ENCODE peak calls at places on chromosomes 6 and 20, in four cellular contexts. C is heart left ventricle, U is mucosa of descending colon, O is adrenal gland. W is an unnamed sample.

GRCh38 chr6:56475736-56476457 is 166.8 kb downstream of the DST start:
- DNase-seq in U (peak), C (peak), O (peak), W (peak)

GRCh38 chr20:46787986-46788762 is 78.7 kb downstream of the SLC2A10 start:
- DNase-seq in C (no peak), O (no peak), U (no peak), W (no peak)

GRCh38 chr20:6993016-6993415 is 225.5 kb downstream of the BMP2 start:
- DNase-seq in O (no peak), U (no peak), C (no peak), W (peak)

GRCh38 chr20:35106827-35107380 is 14.3 kb upstream of the TRPC4AP start:
- DNase-seq in O (no peak), U (no peak), C (no peak), W (no peak)

GRCh38 chr20:24469116-24470030 is at the start of gene SYNDIG1:
- DNase-seq in C (peak), U (no peak), O (no peak), W (no peak)

GRCh38 chr20:2283706-2284423 is 11.9 kb upstream of the TGM3 start:
- DNase-seq in U (no peak), O (no peak), C (no peak), W (peak)

GRCh38 chr6:18062733-18063132 is 59.7 kb downstream of the NHLRC1 start:
- DNase-seq in O (no peak), C (no peak), U (no peak), W (no peak)

GRCh38 chr6:70124882-70125535 is 177.9 kb downstream of the COL9A1 start:
- DNase-seq in U (peak), O (no peak), C (no peak), W (peak)

GRCh38 chr6:95203153-95203754 is 374.1 kb upstream of the MANEA start:
- DNase-seq in U (peak), C (no peak), O (no peak), W (peak)

GRCh38 chr6:105179244-105180065 is at the start of gene POPDC3:
- DNase-seq in O (no peak), U (no peak), C (peak), W (peak)

GRCh38 chr6:143953922-143954321 is 54.1 kb downstream of the PLAGL1 start:
- DNase-seq in C (no peak), U (no peak), O (no peak), W (no peak)

GRCh38 chr20:47620808-47621805 is 119.4 kb downstream of the NCOA3 start:
- DNase-seq in O (no peak), U (peak), C (no peak), W (peak)

GRCh38 chr20:47355489-47356219 is 845 bp downstream of the ZMYND8 start:
- DNase-seq in O (no peak), U (peak), C (no peak), W (peak)

GRCh38 chr20:16488086-16488485 is 85.2 kb downstream of the KIF16B start:
- DNase-seq in C (no peak), U (no peak), O (no peak), W (no peak)

GRCh38 chr20:3067139-3068009 is 4.0 kb upstream of the OXT start:
- DNase-seq in C (no peak), O (no peak), U (no peak), W (no peak)

GRCh38 chr20:50717974-50718761 is 13.2 kb upstream of the PARD6B start:
- DNase-seq in O (no peak), U (no peak), C (no peak), W (no peak)

GRCh38 chr6:26205161-26205624 is 118.0 kb downstream of the HFE start:
- DNase-seq in U (peak), C (peak), O (peak), W (peak)

GRCh38 chr6:73156793-73157767 is 68.2 kb downstream of the KHDC1L start:
- DNase-seq in C (no peak), U (no peak), O (no peak), W (no peak)

GRCh38 chr6:53287336-53288225 is 61.2 kb downstream of the ELOVL5 start:
- DNase-seq in U (no peak), O (no peak), C (no peak), W (peak)

GRCh38 chr6:151242420-151242841 is 2.7 kb downstream of the AKAP12 start:
- DNase-seq in U (no peak), O (no peak), C (no peak), W (peak)

GRCh38 chr6:157513619-157514485 is 132.9 kb downstream of the ZDHHC14 start:
- DNase-seq in U (no peak), C (no peak), O (no peak), W (no peak)

GRCh38 chr6:80341330-80341729 is 234.9 kb downstream of the BCKDHB start:
- DNase-seq in O (no peak), U (no peak), C (no peak), W (peak)

GRCh38 chr6:4781967-4782537 is 5.8 kb downstream of the CDYL start:
- DNase-seq in U (peak), O (no peak), C (no peak), W (no peak)

GRCh38 chr6:32195902-32196681 is 3.6 kb upstream of the GPSM3 start:
- DNase-seq in C (peak), O (peak), U (peak), W (peak)

GRCh38 chr6:25052181-25052580 is 116.4 kb upstream of the RIPOR2 start:
- DNase-seq in O (no peak), C (no peak), U (peak), W (no peak)

GRCh38 chr6:112618796-112619195 is 271.7 kb downstream of the RFPL4B start:
- DNase-seq in U (no peak), O (no peak), C (no peak), W (peak)

GRCh38 chr6:43060034-43060754 is 763 bp downstream of the KLC4 start:
- DNase-seq in O (no peak), C (no peak), U (peak), W (no peak)

GRCh38 chr6:43211960-43212359 is 17.3 kb downstream of the DNPH1 start:
- DNase-seq in U (peak), C (no peak), O (no peak), W (no peak)

GRCh38 chr6:107989166-107990094 is 31.4 kb upstream of the SEC63 start:
- DNase-seq in C (no peak), O (no peak), U (no peak), W (no peak)

GRCh38 chr6:107988570-107988969 is 30.6 kb upstream of the SEC63 start:
- DNase-seq in U (no peak), C (no peak), O (no peak), W (no peak)

GRCh38 chr6:107987805-107988204 is 29.8 kb upstream of the SEC63 start:
- DNase-seq in U (no peak), C (no peak), O (no peak), W (no peak)

GRCh38 chr6:107991939-107992560 is 34.0 kb upstream of the SEC63 start:
- DNase-seq in O (no peak), C (no peak), U (no peak), W (no peak)

DNA sequence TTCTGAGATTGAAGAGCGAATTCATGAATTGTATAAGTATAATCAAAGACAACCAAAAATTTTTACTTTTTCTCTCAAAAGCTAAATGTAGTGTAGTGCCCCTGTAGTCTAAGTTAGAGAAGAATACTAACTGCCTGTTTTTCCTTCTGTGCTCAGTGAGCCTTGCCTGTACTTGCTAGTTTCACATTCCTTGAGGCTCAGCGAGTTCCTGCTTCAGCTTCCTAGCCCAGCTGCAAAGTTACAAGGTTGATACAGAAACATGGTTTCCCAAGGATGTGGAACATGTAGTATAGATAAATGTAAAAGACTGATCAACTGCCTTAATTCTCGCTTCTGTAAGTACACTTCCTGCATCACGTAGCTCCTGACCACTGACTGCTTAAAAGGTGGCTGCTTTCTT is 33.1 kb upstream of the SEC63 start:
- DNase-seq in C (no peak), O (no peak), U (no peak), W (no peak)
- H3K4me3 ChIP-seq in C (no peak), O (no peak), U (no peak), W (no peak)

GRCh38 chr6:111580401-111580800 is 25.3 kb downstream of the TRAF3IP2 start:
- DNase-seq in C (no peak), U (no peak), O (no peak), W (no peak)
- TF ChIP-seq CTCF in C (no peak), U (no peak), O (no peak), W (no peak)

GRCh38 chr20:4999788-5000187 is 1.5 kb downstream of the SLC23A2 start:
- DNase-seq in U (peak), O (no peak), C (no peak), W (no peak)
- H3K4me3 ChIP-seq in U (no peak), O (no peak), C (peak), W (peak)

GRCh38 chr6:7087066-7087465 is 20.7 kb upstream of the RREB1 start:
- DNase-seq in C (no peak), O (no peak), U (peak), W (peak)

GRCh38 chr6:7088076-7088742 is 19.6 kb upstream of the RREB1 start:
- DNase-seq in U (peak), C (no peak), O (no peak), W (no peak)

GRCh38 chr6:7085911-7086310 is 21.9 kb upstream of the RREB1 start:
- DNase-seq in O (peak), C (peak), U (peak), W (peak)

GRCh38 chr6:7087491-7087979 is 20.2 kb upstream of the RREB1 start:
- DNase-seq in O (no peak), U (peak), C (no peak), W (no peak)

DNA sequence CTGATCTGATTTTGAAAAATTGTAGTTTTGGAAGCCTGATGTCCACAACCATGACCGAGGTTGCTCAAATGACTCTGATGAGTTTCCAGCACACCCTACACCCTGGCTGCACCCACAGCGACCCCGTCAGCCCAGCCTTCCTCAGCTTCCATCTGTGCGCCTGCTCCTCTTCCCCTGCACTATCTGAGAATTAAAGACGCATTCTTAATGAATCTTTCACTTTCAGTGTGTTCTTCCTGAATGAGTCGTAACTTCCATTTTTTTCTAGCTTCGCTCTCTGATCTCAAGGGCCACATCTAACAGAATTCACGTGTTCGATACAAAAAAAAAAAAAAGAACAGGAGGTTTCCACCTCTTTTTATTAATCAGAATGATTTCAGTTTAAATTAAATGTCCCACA is 21.3 kb upstream of the RREB1 start:
- DNase-seq in C (peak), O (peak), U (peak), W (peak)
- TF ChIP-seq CTCF in C (no peak), O (no peak), U (no peak), W (peak)

DNA sequence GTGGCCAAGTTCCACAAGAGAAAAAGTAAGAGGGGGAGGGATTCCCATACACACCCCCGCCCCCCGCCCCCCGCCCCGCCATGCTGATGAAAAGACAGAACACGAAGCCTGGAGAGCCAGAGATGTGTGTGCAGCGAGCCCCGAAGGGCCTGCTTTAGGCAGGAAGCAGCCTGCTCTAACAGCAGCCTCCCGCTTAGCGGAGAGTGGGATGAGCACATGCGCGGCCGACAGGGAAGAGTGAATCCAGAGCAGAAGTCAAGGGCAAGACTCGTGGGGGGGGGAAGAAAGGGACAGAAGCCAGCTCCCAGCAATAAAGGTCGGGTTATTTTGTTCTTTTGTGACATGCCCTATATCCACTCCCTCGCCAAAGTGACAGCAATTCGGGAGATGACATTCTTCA is 67.2 kb upstream of the PTGIS start:
- DNase-seq in C (peak), O (peak), U (peak), W (no peak)
- H3K4me3 ChIP-seq in C (no peak), O (no peak), U (no peak), W (no peak)

DNA sequence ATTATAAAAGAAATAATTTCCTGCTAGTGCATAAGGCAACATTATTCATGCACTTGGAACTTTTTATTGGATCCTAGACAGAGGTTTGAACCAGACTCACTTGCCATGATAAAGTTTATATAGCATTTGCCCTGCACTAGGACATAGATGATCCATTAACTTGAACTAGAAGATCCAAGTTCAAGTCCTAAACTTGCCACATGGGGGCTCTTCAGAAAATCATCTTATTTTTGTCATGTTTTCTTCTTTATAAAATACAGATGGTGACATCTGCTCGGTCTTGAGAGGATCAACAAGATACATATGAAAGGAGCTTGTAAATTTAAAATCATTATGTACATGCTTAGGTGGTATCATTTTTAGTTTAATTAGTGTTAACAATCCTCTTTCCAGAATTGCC is 94.5 kb downstream of the SIM1 start:
- DNase-seq in U (no peak), C (no peak), O (no peak), W (no peak)
- TF ChIP-seq CTCF in U (no peak), C (no peak), O (no peak), W (peak)

GRCh38 chr20:56826306-56826970 is 197.3 kb downstream of the TFAP2C start:
- DNase-seq in U (no peak), C (no peak), O (no peak), W (no peak)
- H3K4me3 ChIP-seq in U (no peak), C (no peak), O (no peak), W (no peak)

DNA sequence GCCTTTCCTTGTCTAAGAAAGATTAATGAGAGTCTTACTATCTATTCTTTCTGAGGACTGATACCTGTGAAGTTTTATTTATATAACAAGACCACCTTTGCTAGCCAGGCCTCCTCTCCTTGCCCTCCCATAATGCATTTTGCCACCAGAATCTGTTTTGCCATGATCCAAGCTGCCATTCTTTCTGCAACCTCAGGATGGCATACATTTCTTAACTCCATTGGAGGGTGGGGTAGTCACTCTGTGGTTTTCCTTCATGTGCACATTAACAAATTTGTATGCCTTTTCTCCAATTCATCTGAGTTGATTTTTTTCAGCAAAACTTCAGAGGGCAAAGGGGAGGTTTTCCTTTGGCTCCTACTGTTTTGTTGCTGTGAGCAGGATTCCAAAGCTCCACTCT is 26.4 kb upstream of the ENPP4 start:
- DNase-seq in C (no peak), O (no peak), U (no peak), W (no peak)
- TF ChIP-seq CTCF in C (no peak), O (no peak), U (no peak), W (no peak)

DNA sequence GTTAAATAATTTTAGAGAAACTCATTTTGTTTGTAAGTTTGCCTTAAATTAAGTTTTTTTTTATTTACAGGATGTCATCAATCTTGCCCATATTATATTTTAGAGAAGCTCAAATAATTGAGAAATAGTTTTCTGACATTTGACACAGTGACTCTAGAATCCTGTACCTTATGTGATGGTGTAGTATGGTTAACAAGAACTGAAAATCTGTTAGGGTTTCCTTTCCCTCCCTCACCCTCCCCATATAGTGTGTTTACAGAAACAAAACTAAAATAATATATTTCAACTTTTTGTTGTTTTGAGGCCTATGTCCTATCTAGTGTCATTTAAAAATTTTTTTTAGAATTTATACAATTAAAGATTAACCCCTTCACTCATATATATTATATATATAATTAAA is 91.8 kb downstream of the SESN1 start:
- DNase-seq in U (no peak), O (no peak), C (no peak), W (no peak)
- H3K4me3 ChIP-seq in U (no peak), O (no peak), C (no peak), W (no peak)

W was measured in fibroblast of pulmonary artery.